ENCODE peak calls at places on chromosomes 11 and 22, in eight cellular contexts. Y, X, E, O, G, B, I and U are unnamed samples.

GRCh38 chr22:32574957-32575893 is 100.6 kb downstream of the FBXO7 start:
- DNase-seq in E (peak; percentile 46), G (no peak), X (no peak), I (no peak), B (no peak), O (no peak), Y (no peak), U (no peak)

GRCh38 chr11:62552465-62552782 is 5.8 kb upstream of the AHNAK start:
- DNase-seq in X (no peak), E (no peak), O (peak; percentile 37), B (peak; percentile 68), I (no peak), G (no peak), Y (no peak), U (no peak)

GRCh38 chr11:128715691-128716153 is 21.9 kb downstream of the FLI1 start:
- DNase-seq in G (no peak), E (no peak), I (no peak), B (no peak), X (no peak), O (peak; percentile 40), Y (no peak), U (no peak)

GRCh38 chr11:104798794-104799193 is 99.5 kb downstream of the CASP12 start:
- DNase-seq in G (no peak), Y (no peak), X (no peak), E (no peak), O (no peak), B (no peak), I (no peak), U (no peak)

GRCh38 chr11:45287316-45287903 is 1.3 kb upstream of the SYT13 start:
- DNase-seq in Y (no peak), G (no peak), E (no peak), I (no peak), X (no peak), O (no peak), B (no peak), U (no peak)

GRCh38 chr22:43889366-43890253 is 2.2 kb downstream of the PNPLA5 start:
- DNase-seq in B (peak; percentile 39), I (no peak), X (peak; percentile 44), Y (no peak), O (no peak), E (no peak), G (no peak), U (no peak)

GRCh38 chr22:29195118-29195963 is 10.4 kb upstream of the EMID1 start:
- DNase-seq in G (no peak), O (no peak), B (peak; percentile 44), X (no peak), Y (no peak), E (no peak), I (no peak), U (no peak)

GRCh38 chr11:83120328-83120727 is 36.6 kb upstream of the PCF11 start:
- DNase-seq in I (no peak), Y (no peak), E (no peak), B (no peak), O (no peak), X (no peak), G (no peak), U (no peak)

GRCh38 chr11:22703040-22703439 is 36.6 kb downstream of the GAS2 start:
- DNase-seq in G (no peak), X (peak; percentile 50), Y (no peak), E (peak; percentile 7), B (no peak), I (no peak), O (no peak), U (peak; percentile 57)

GRCh38 chr11:32870676-32871075 is 21.9 kb upstream of the QSER1 start:
- DNase-seq in E (no peak), I (no peak), Y (no peak), G (no peak), X (peak; percentile 40), O (no peak), B (no peak), U (no peak)

GRCh38 chr11:93236741-93237675 is 39.2 kb upstream of the SLC36A4 start:
- DNase-seq in X (peak; percentile 50), O (no peak), E (peak; percentile 54), G (peak; percentile 40), B (no peak), Y (no peak), I (peak; percentile 21), U (peak; percentile 40)

GRCh38 chr22:44399906-44400762 is 87.4 kb upstream of the SHISAL1 start:
- DNase-seq in E (no peak), Y (peak; percentile 17), X (no peak), O (no peak), I (no peak), G (no peak), B (no peak), U (no peak)

DNA sequence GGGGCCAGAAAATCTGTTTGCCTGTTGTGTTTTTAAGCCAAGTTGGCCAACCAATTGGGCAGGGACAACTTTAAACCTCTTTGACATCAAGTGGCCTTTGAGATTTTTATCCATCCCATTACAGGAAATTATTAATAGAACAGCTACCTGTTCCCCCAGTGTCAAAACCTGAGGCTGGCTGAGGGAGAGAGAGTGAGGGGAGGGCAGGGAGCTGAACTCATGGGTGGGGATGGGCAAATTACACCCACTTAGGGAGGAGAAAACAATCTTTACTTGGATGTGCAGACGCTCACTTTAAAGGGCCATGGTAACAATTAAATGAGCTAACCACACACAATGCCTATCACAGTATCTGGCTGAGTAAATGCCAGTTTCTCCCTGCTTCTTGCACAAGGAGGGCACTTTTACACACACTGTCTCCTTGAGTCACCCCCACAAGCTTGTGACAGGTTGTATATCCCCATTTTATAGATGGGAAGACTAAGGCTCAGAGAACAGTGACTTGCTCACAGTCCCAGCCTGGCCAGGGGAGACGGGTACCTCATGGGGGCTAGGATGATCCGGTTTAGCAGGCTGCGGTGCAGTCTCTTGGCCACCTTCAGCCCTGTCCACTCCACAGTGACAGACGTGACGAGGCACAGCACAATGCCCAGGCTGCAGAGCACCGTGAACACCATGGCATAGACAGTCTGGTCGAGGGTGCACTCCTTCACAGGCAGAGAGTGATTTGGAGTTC is 17.8 kb upstream of the KCNJ11 start:
- DNase-seq in Y (peak; percentile 61), B (no peak), G (no peak), O (no peak), E (no peak), I (no peak), X (no peak), U (peak; percentile 43)
- TF ChIP-seq POLR2A in Y (no peak), B (no peak), G (no peak), O (no peak), E (no peak), I (no peak), X (no peak), U (no peak)

GRCh38 chr11:63564785-63565350 is 1.7 kb upstream of the PLAAT2 start:
- DNase-seq in E (peak; percentile 63), B (no peak), O (no peak), I (no peak), Y (peak; percentile 73), X (peak; percentile 82), G (no peak), U (no peak)

GRCh38 chr11:63565728-63566127 is 2.5 kb upstream of the PLAAT2 start:
- DNase-seq in O (no peak), X (no peak), Y (no peak), B (no peak), G (no peak), E (no peak), I (no peak), U (no peak)

GRCh38 chr11:63567044-63567840 is 4.1 kb upstream of the PLAAT2 start:
- DNase-seq in G (no peak), I (no peak), O (no peak), E (peak; percentile 24), X (peak; percentile 95), Y (no peak), B (peak; percentile 39), U (peak; percentile 55)

GRCh38 chr11:63563201-63564055 is at the start of gene PLAAT2:
- DNase-seq in O (no peak), X (no peak), G (no peak), E (no peak), Y (no peak), B (peak; percentile 12), I (no peak), U (no peak)

DNA sequence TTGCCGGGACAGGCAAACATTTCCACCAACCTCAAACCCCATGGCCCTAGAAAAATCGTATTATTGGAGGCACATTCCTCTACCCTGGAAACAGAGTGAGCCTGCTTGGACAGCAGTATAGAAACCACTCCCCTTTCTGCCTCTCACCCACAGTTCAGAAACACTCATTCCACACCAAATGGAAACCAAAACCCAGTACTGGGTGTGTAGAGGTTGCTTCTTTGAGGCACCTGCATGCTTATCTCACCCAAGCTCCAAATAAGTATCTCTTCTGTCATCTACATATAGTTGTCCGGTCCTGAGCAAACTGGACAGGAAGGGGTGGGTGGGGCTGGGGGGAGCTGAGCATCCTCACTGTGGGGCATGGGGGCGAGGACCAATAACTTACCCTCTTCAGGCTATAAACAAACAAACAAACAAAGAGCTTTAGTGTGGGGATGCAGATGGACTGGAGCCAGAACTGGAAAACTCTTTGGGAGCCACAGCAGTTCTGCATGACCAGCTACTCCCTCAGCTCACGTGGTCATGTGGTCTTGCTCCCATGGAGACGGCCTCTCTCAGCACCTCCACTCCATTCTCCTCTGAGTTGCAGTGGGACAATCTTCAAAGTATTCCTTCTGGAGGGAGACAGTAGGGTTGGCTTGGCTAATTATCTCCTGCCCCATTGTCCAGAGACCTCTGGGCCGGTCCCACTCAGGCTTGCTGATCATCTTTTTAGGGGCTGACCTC is 1.0 kb upstream of the PLAAT2 start:
- DNase-seq in G (no peak), X (no peak), I (no peak), B (peak; percentile 22), O (no peak), E (no peak), Y (peak; percentile 48), U (no peak)
- H3K4me1 ChIP-seq in G (peaks cover 45% of the 10 kb centered on the region), X (peaks cover 44% of the 10 kb centered on the region), I (peaks cover 6% of the 10 kb centered on the region), B (no peaks in the 10 kb centered on the region), O (no peaks in the 10 kb centered on the region), E (no peaks in the 10 kb centered on the region), Y (peaks cover 60% of the 10 kb centered on the region), U (peaks cover 14% of the 10 kb centered on the region)

GRCh38 chr11:64165842-64166635 is at the start of gene MACROD1:
- DNase-seq in O (peak; percentile 84), I (peak; percentile 78), G (peak; percentile 71), B (peak; percentile 93), Y (peak; percentile 95), X (peak; percentile 91), E (peak; percentile 95), U (peak; percentile 94)

GRCh38 chr11:64165482-64165841 is 451 bp downstream of the MACROD1 start:
- DNase-seq in I (peak; percentile 53), B (no peak), Y (no peak), X (peak; percentile 48), G (no peak), O (peak; percentile 33), E (no peak), U (peak; percentile 43)

GRCh38 chr11:64161037-64161436 is 4.9 kb downstream of the MACROD1 start:
- DNase-seq in E (no peak), I (no peak), B (no peak), O (no peak), Y (no peak), G (no peak), X (no peak), U (no peak)

GRCh38 chr11:64163951-64164350 is 2.0 kb downstream of the MACROD1 start:
- DNase-seq in G (no peak), I (no peak), B (no peak), E (no peak), Y (no peak), X (no peak), O (no peak), U (no peak)

GRCh38 chr11:64164392-64165312 is 1.3 kb downstream of the MACROD1 start:
- DNase-seq in X (no peak), O (peak; percentile 55), Y (peak; percentile 35), I (peak; percentile 52), G (no peak), B (no peak), E (peak; percentile 31), U (peak; percentile 35)
- TF ChIP-seq POLR2A in X (no peak), O (no peak), Y (no peak), I (no peak), G (no peak), B (no peak), E (no peak), U (no peak)

GRCh38 chr22:17945851-17946690 is 78.3 kb downstream of the MICAL3 start:
- DNase-seq in X (no peak), Y (peak; percentile 2), G (no peak), E (no peak), I (no peak), O (no peak), B (peak; percentile 54), U (no peak)
- H3K4me1 ChIP-seq in X (peaks cover 6% of the 10 kb centered on the region), Y (peaks cover 82% of the 10 kb centered on the region), G (peaks cover 72% of the 10 kb centered on the region), E (peaks cover 22% of the 10 kb centered on the region), I (peaks cover 32% of the 10 kb centered on the region), O (peaks cover 55% of the 10 kb centered on the region), B (no peaks in the 10 kb centered on the region), U (peaks cover 46% of the 10 kb centered on the region)